ENCODE peak calls at places on chromosomes 1 and 21, in six cellular contexts. O, H, F, L, Q and B are unnamed samples. For H3K4me1, the result is how much of the 10 kb centered on the place peaks cover.

GRCh38 chr1:204782118-204782700 is 88.5 kb upstream of the NFASC start:
- DNase-seq in O (no peak), H (no peak), F (no peak), L (no peak), Q (no peak), B (no peak)

GRCh38 chr1:112393634-112393976 is 2.4 kb upstream of the CTTNBP2NL start:
- DNase-seq in O (no peak), H (no peak), F (no peak), L (no peak), Q (no peak), B (no peak)

GRCh38 chr1:156069490-156070455 is 8.8 kb downstream of the RAB25 start:
- DNase-seq in O (no peak), H (no peak), F (no peak), L (no peak), Q (no peak), B (no peak)

GRCh38 chr1:22428672-22429071 is 23.0 kb upstream of the ZBTB40 start:
- DNase-seq in O (no peak), H (no peak), F (peak), L (no peak), Q (no peak), B (peak)

GRCh38 chr1:247329097-247329617 is 2.5 kb downstream of the ZNF496 start:
- DNase-seq in O (no peak), H (no peak), F (no peak), L (no peak), Q (no peak), B (no peak)

GRCh38 chr1:53273526-53273925 is 35.2 kb upstream of the MAGOH start:
- DNase-seq in O (no peak), H (no peak), F (no peak), L (no peak), Q (no peak), B (no peak)

GRCh38 chr1:3068400-3069361 is at the start of gene PRDM16:
- DNase-seq in O (peak), H (no peak), F (peak), L (peak), Q (peak), B (no peak)

GRCh38 chr1:205098242-205098641 is 14.0 kb upstream of the TMEM81 start:
- DNase-seq in O (no peak), H (no peak), F (no peak), L (no peak), Q (no peak), B (no peak)

DNA sequence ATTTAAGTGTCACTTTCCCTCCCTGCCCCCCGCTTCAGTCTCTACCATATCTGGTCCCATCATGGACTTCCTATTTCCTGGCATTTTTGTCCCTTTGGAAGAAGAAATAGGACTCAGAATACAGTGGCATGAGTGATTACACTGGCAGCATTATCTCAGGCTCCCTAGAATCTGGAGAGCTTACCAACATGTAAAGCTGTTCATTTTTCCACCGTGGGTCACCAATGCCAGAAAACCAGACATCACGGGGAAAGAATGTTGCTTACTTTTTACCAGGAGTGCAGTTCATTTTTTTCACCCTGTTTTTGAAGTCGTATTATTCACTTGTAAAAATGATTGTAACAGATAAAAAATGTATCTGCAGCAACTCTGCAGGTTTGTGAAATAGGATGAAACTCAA is 44.8 kb downstream of the BACH1 start:
- DNase-seq in O (no peak), H (no peak), F (no peak), L (no peak), Q (no peak), B (no peak)
- H3K4me1 ChIP-seq in O (half or more), H (under half), F (under half), L (under half), Q (under half), B (under half)

GRCh38 chr1:226639631-226640061 is 91.1 kb downstream of the STUM start:
- DNase-seq in O (no peak), H (no peak), F (no peak), L (no peak), Q (no peak), B (no peak)
- H3K4me1 ChIP-seq in O (half or more), H (under half), F (under half), L (under half), Q (under half), B (under half)

GRCh38 chr1:248791010-248791409 is 34.7 kb downstream of the SH3BP5L start:
- DNase-seq in O (no peak), H (no peak), F (no peak), L (no peak), Q (no peak), B (no peak)

GRCh38 chr1:248792342-248792741 is 33.4 kb downstream of the SH3BP5L start:
- DNase-seq in O (no peak), H (no peak), F (no peak), L (no peak), Q (no peak), B (no peak)

GRCh38 chr1:248790456-248790855 is 34.9 kb upstream of the LYPD8 start:
- DNase-seq in O (no peak), H (no peak), F (no peak), L (no peak), Q (no peak), B (no peak)

GRCh38 chr1:248788327-248788726 is 32.8 kb upstream of the LYPD8 start:
- DNase-seq in O (no peak), H (no peak), F (no peak), L (no peak), Q (no peak), B (no peak)

GRCh38 chr1:248793592-248793991 is 32.1 kb downstream of the SH3BP5L start:
- DNase-seq in O (no peak), H (peak), F (no peak), L (no peak), Q (no peak), B (no peak)
- H3K4me1 ChIP-seq in O (under half), H (under half), F (under half), L (under half), Q (under half), B (under half)

DNA sequence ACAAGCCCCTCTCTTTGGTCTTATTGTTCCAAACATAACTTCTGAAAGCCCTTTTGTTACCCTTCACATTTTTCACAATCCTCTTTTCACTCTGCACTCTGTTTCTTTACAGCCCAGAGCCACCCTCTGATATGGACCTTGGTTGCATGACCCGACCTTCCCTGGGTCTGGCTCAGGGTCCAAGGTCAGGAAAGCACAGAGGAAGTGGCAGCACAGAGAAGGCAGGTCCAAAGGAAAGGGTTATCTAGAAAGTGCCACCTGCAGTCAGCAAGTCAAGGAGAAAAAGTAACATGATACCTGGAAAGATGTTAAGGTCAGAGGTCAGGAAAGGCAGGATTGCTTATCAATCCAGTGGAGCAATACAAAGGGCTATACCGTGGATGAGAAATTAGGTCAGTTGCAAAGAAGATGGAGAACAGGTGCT is 18.4 kb downstream of the BCAR3 start:
- DNase-seq in O (no peak), H (no peak), F (no peak), L (no peak), Q (no peak), B (no peak)
- H3K4me1 ChIP-seq in O (half or more), H (under half), F (under half), L (under half), Q (under half), B (half or more)

GRCh38 chr1:208164609-208165008 is 79.6 kb downstream of the PLXNA2 start:
- DNase-seq in O (no peak), H (no peak), F (no peak), L (no peak), Q (peak), B (no peak)
- H3K4me1 ChIP-seq in O (half or more), H (under half), F (under half), L (under half), Q (under half), B (under half)

DNA sequence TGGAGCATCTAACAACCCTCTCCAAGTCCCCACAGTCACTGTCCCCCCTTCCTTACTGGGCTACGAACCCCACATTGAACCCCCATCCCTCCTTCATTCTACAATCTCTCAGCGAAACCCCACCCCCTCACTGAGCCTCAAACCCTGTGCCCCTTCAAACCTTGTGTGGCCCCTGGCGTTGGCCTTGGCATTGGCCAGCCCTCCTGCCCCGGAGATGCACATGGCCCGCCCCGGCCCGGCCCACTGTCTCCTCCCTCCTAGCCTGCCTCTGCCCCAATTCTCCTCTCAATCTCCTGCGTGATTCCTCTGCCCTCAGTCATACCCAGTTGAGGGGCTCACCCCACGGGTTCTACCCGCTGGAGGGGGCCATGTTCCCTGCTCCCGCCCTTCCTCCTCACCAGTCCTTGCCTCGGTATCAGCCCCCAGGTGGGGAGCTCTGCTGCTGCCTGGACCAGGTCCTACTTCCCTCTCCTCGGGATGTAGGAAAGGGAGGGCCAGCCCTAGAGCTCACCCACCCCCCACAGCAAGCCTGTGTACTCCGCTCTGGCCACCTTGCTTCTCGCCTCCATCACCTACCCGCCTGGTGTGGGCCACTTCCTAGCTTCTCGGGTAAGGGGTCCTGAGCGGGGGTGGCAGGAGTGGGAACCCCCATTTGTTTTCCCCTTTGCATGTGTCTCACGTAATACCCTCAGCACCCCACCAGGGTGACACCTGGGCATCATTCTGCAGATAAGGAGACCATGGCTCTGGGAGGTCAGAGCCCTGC is 6.6 kb downstream of the CLCNKA start:
- DNase-seq in O (no peak), H (no peak), F (no peak), L (no peak), Q (no peak), B (no peak)
- H3K4me1 ChIP-seq in O (under half), H (under half), F (under half), L (under half), Q (under half), B (under half)

DNA sequence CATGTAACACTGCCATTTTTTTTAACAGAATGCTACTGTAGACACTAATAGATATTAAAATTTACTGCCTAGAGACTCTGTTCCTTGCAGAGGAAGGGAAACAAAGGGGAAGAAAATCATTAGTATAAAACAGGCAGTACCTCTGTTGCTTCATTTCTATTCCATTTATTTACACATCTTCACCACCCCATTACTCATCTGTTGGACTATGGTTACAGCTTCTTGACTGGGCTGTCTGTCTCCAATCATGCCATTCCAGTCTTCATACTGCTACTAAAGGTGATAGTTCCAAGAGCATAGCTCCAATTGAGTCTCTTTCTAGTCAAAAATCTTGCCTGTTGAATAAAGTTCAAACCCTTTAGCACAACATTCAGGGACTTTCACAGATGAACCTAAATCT is 22.2 kb upstream of the GPR25 start:
- DNase-seq in O (no peak), H (no peak), F (no peak), L (no peak), Q (no peak), B (no peak)
- H3K4me1 ChIP-seq in O (under half), H (under half), F (under half), L (under half), Q (under half), B (under half)

DNA sequence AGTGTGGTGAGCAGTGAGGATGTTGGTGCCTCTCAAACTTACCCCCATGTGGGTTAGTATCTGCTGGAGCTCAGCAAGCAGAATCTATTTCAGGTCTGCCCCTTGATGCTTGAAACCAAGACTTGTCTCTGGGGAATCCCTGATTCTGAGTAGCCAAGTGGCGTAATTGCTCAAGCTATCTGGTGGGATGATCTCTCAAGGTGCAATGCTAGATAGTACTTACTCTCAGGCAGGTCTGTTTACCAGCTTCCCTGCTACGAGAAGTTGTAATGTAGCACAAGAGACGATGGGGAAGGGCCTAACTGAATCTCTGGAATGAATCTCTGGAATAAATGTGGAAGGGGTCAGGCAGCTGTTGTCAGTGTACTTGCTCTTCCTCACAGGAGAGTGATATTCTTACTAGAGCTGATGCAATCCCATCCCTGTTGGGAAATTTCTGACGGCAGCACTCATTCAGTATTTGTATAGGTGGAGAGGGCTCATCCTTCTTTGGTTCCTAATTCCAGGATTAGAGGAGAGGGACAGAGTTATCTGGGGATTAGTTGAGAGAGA is 65.4 kb downstream of the MACF1 start:
- DNase-seq in O (no peak), H (no peak), F (no peak), L (no peak), Q (no peak), B (no peak)
- H3K4me1 ChIP-seq in O (half or more), H (under half), F (under half), L (under half), Q (under half), B (under half)

DNA sequence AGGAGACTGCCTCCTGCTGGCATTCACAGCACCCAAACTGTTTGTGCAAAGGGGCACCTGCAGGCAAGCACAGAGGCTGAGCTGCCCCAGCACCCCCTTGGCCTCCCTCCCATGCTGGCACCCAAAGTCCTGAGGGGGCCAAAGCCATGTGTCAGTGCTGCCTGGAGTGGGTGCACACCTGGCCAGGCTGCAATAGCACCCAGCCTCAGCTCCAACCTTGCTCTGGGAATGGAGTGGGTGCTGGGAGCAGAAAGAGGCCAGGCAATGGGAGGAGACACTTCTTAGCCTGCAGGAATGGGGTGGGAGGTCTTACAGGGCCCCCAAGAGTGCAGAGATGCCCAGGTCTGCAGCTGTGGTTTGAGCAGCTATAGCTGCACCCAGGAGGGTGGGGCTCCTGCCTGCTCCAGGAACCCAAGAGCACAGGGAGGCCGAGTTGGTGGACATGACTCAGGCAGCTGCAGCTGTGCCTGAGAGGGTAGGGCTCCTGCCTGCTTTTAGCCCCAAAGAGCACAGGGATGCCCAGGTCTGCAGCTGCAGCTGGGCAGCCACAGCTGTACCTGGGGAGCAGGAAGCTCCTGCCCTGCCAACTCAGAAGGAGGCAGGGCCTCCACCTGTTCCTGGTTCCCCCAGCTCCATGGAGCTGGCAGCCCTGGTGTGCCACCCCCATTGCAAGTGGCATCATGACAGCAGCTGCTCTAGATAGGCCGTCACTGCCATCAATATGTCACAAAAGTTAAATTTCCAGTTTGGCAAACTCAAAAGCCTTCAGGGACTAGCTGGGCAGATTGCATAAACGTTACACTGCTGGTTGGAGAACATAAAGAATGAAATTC is 5.3 kb upstream of the CHD1L start:
- DNase-seq in O (no peak), H (no peak), F (no peak), L (no peak), Q (no peak), B (peak)
- H3K4me1 ChIP-seq in O (under half), H (under half), F (under half), L (under half), Q (under half), B (under half)